ENCODE peak calls at places on chromosomes 1 and 21, in four cellular contexts. C is uterus, R is BE2C, T is aorta. V is an unnamed sample. For H3K27me3, the result is how much of the 10 kb centered on the place peaks cover.

GRCh38 chr21:44773291-44773932 is 28.2 kb downstream of the UBE2G2 start:
- DNase-seq in C (no peak), R (peak), T (no peak), V (no peak)

GRCh38 chr1:193629875-193630274 is 443.5 kb upstream of the B3GALT2 start:
- DNase-seq in C (no peak), R (no peak), T (no peak), V (no peak)

GRCh38 chr1:233113009-233113712 is 162.8 kb downstream of the NTPCR start:
- DNase-seq in C (peak), R (no peak), T (peak), V (peak)

GRCh38 chr1:201143726-201144635 is 10.3 kb downstream of the TMEM9 start:
- DNase-seq in C (no peak), R (no peak), T (no peak), V (no peak)

GRCh38 chr1:86846166-86846647 is 67.7 kb downstream of the SELENOF start:
- DNase-seq in C (no peak), R (no peak), T (no peak), V (no peak)

GRCh38 chr1:158674302-158674701 is 12.2 kb downstream of the SPTA1 start:
- DNase-seq in C (no peak), R (no peak), T (no peak), V (no peak)

GRCh38 chr1:220841293-220841692 is 38.0 kb upstream of the HLX start:
- DNase-seq in C (no peak), R (no peak), T (no peak), V (no peak)

GRCh38 chr1:184065559-184065958 is 14.0 kb downstream of the TSEN15 start:
- DNase-seq in C (no peak), R (no peak), T (no peak), V (no peak)

GRCh38 chr1:180169641-180170155 is 15.0 kb downstream of the QSOX1 start:
- DNase-seq in C (no peak), R (no peak), T (no peak), V (no peak)

GRCh38 chr1:115495603-115496002 is 146.2 kb upstream of the VANGL1 start:
- DNase-seq in C (no peak), R (no peak), T (no peak), V (no peak)

GRCh38 chr1:97271906-97272788 is 550.6 kb downstream of the PTBP2 start:
- DNase-seq in C (no peak), R (no peak), T (no peak), V (no peak)

GRCh38 chr1:113742515-113742914 is 16.8 kb downstream of the PHTF1 start:
- DNase-seq in C (no peak), R (no peak), T (no peak), V (no peak)

GRCh38 chr1:149978547-149979023 is 31.9 kb downstream of the OTUD7B start:
- DNase-seq in C (no peak), R (no peak), T (no peak), V (no peak)

GRCh38 chr1:173478099-173478555 is 992 bp downstream of the PRDX6 start:
- DNase-seq in C (peak), R (no peak), T (peak), V (no peak)

GRCh38 chr1:110307239-110307974 is 31.8 kb upstream of the RBM15 start:
- DNase-seq in C (no peak), R (no peak), T (no peak), V (no peak)

GRCh38 chr1:64537942-64538341 is 68.0 kb downstream of the CACHD1 start:
- DNase-seq in C (no peak), R (peak), T (no peak), V (no peak)

GRCh38 chr1:111436726-111437125 is 9.2 kb upstream of the OVGP1 start:
- DNase-seq in C (no peak), R (no peak), T (no peak), V (no peak)

GRCh38 chr21:15486460-15487241 is 243.1 kb upstream of the USP25 start:
- DNase-seq in C (no peak), R (no peak), T (no peak), V (no peak)

GRCh38 chr21:15496896-15497295 is 232.9 kb upstream of the USP25 start:
- DNase-seq in C (no peak), R (no peak), T (no peak), V (no peak)

GRCh38 chr21:15494481-15494880 is 235.3 kb upstream of the USP25 start:
- DNase-seq in C (no peak), R (no peak), T (no peak), V (no peak)

GRCh38 chr21:15495965-15496364 is 233.8 kb upstream of the USP25 start:
- DNase-seq in C (no peak), R (peak), T (no peak), V (no peak)

DNA sequence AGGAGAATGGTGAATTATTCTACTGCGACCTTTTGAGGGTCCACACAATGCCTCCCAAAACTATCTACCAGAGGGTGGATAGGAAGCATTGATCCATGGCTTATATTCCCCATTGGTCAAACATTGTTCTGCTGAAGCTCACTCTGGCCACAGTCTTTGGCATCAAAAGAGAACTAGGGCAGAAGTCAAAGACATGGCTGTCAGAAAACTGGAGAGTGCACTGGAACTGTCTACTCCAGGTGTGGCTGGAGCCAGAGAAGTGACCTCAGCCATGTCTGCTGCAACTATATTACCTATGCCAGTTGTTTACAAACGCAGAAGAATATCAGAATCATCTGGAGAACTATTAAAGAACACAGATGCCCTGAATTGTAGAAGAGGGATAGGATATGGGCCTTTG is 238.7 kb upstream of the USP25 start:
- DNase-seq in C (no peak), R (no peak), T (no peak), V (no peak)
- H3K27me3 ChIP-seq in C (under half), R (under half), T (under half), V (under half)

DNA sequence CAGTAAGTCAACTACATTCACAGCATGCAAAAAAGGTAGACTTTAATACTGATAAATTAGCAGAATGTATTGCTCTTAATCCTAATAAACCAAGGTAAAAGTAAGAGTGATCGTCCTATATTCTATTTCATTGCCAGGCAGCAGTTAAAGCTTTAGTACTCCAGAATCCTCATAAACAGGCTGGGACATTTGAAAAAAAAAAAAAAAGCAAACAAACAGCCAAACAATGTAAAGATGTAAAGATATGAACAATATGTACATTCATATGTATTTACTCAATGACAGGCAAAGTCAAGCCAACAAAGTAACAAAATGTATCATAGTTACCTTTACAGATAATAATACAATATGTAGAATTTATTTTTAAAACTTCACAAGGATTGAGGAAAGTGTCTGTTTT is 383.6 kb downstream of the COL11A1 start:
- DNase-seq in C (no peak), R (no peak), T (no peak), V (no peak)
- H3K27me3 ChIP-seq in C (under half), R (under half), T (under half), V (under half)

GRCh38 chr1:38240626-38241025 is 194.0 kb upstream of the POU3F1 start:
- DNase-seq in C (no peak), R (no peak), T (no peak), V (no peak)
- H3K27me3 ChIP-seq in C (under half), R (under half), T (under half), V (under half)

DNA sequence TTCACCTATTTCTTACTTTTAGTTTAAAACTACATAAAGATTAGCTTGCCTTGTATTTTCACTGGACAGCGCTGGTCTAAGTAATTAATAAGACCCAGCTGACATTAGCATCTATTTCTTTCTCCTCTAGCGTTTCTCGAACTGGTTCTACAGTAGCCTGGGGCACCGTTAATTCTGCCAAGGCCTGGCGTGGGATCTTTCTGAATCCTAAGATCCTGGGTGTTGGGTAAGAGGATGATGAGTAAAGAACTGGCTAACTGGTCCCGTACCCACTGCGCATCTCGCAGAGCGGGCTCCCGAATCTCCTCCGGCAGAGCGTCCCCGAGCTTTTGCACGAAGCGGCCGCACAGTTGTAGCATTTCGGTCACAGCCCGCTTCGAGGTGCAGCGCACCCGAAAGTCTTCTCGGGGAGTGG is 309 bp downstream of the NSL1 start:
- DNase-seq in C (no peak), R (no peak), T (no peak), V (no peak)
- H3K27me3 ChIP-seq in C (under half), R (under half), T (under half), V (under half)

DNA sequence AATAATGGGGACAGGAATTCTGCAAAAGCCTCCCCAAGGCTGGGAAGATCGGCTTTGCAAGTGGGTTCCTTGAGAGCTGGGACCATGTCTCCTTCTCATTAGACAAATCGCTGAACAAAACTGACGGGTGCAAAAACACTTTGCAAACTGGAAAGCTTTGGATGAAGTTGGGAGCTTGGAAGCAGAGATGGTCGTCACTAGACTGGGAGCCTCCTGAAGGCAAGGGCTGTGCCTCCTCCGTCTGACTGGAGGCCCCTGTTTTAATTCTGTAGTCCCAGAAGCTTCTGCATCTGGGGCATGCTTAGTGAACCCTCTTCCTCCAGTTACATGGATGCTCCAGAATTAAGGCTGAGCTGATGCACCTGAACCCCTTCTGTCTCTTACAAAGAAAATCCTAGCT is 82.3 kb upstream of the IFFO2 start:
- DNase-seq in C (no peak), R (no peak), T (no peak), V (no peak)
- H3K27me3 ChIP-seq in C (under half), R (under half), T (under half), V (under half)

V was measured in GM06990.